ENCODE peak calls at places on chromosomes 3 and 15, in eight cellular contexts. S is stomach, Q is tibial artery, K is lung, F is ovary, W is A549, Z is Peyer's patch, U is body of pancreas. O is an unnamed sample.

GRCh38 chr3:33067484-33067883 is 29.5 kb downstream of the GLB1 start:
- DNase-seq in S (no peak), Q (no peak), K (no peak), F (no peak), W (no peak), Z (no peak), U (no peak), O (no peak)

GRCh38 chr3:123333401-123333800 is 115.5 kb downstream of the ADCY5 start:
- DNase-seq in S (no peak), Q (peak), K (no peak), F (no peak), W (no peak), Z (no peak), U (no peak), O (no peak)

GRCh38 chr3:135891121-135891520 is 74.4 kb upstream of the PPP2R3A start:
- DNase-seq in S (no peak), Q (no peak), K (no peak), F (no peak), W (no peak), Z (no peak), U (no peak), O (no peak)

GRCh38 chr3:9785602-9786001 is 6.7 kb downstream of the TADA3 start:
- DNase-seq in S (no peak), Q (no peak), K (no peak), F (no peak), W (no peak), Z (no peak), U (no peak), O (no peak)

GRCh38 chr3:71066849-71067261 is 516.7 kb downstream of the FOXP1 start:
- DNase-seq in S (no peak), Q (no peak), K (no peak), F (peak), W (no peak), Z (no peak), U (no peak), O (no peak)

GRCh38 chr3:99965077-99965476 is 147.4 kb downstream of the CMSS1 start:
- DNase-seq in S (peak), Q (no peak), K (no peak), F (no peak), W (no peak), Z (no peak), U (peak), O (no peak)

GRCh38 chr15:59371458-59372351 is 966 bp downstream of the MYO1E start:
- DNase-seq in S (peak), Q (peak), K (peak), F (peak), W (no peak), Z (peak), U (peak), O (peak)

GRCh38 chr3:50345586-50345985 is at the start of gene ZMYND10:
- DNase-seq in S (peak), Q (no peak), K (peak), F (peak), W (peak), Z (peak), U (peak), O (peak)

GRCh38 chr3:159175391-159175725 is 373.5 kb downstream of the MFSD1 start:
- DNase-seq in S (no peak), Q (no peak), K (no peak), F (no peak), W (no peak), Z (no peak), U (no peak), O (no peak)

GRCh38 chr15:51647128-51647562 is 24.6 kb upstream of the DMXL2 start:
- DNase-seq in S (peak), Q (peak), K (peak), F (peak), W (no peak), Z (peak), U (no peak), O (no peak)

GRCh38 chr3:132256984-132257383 is 60.2 kb upstream of the ACP3 start:
- DNase-seq in S (peak), Q (no peak), K (no peak), F (peak), W (peak), Z (no peak), U (peak), O (peak)

GRCh38 chr15:71804226-71804625 is 6.1 kb upstream of the NR2E3 start:
- DNase-seq in S (no peak), Q (no peak), K (no peak), F (no peak), W (no peak), Z (no peak), U (no peak), O (no peak)

GRCh38 chr3:64825404-64825803 is 137.6 kb upstream of the ADAMTS9 start:
- DNase-seq in S (no peak), Q (no peak), K (no peak), F (no peak), W (no peak), Z (no peak), U (no peak), O (no peak)

GRCh38 chr3:127387556-127388153 is 99.8 kb upstream of the PRR20G start:
- DNase-seq in S (peak), Q (peak), K (no peak), F (no peak), W (no peak), Z (no peak), U (no peak), O (no peak)

GRCh38 chr15:81921163-81921562 is 124.7 kb downstream of the MEX3B start:
- DNase-seq in S (no peak), Q (no peak), K (no peak), F (no peak), W (no peak), Z (no peak), U (no peak), O (no peak)

GRCh38 chr15:77565516-77565915 is 67.2 kb downstream of the LINGO1 start:
- DNase-seq in S (no peak), Q (no peak), K (no peak), F (no peak), W (no peak), Z (no peak), U (no peak), O (no peak)

GRCh38 chr15:38054488-38054887 is 120.0 kb downstream of the TMCO5A start:
- DNase-seq in S (no peak), Q (no peak), K (no peak), F (no peak), W (no peak), Z (no peak), U (no peak), O (no peak)

GRCh38 chr15:80659375-80659774 is 35.7 kb upstream of the ABHD17C start:
- DNase-seq in S (no peak), Q (no peak), K (no peak), F (no peak), W (no peak), Z (no peak), U (no peak), O (no peak)

GRCh38 chr3:17035033-17035432 is 150.3 kb downstream of the PLCL2 start:
- DNase-seq in S (no peak), Q (no peak), K (no peak), F (no peak), W (no peak), Z (no peak), U (no peak), O (no peak)

GRCh38 chr3:17030438-17030837 is 145.7 kb downstream of the PLCL2 start:
- DNase-seq in S (no peak), Q (no peak), K (no peak), F (no peak), W (no peak), Z (no peak), U (no peak), O (no peak)

GRCh38 chr3:17033516-17034168 is 148.9 kb downstream of the PLCL2 start:
- DNase-seq in S (no peak), Q (no peak), K (no peak), F (no peak), W (no peak), Z (no peak), U (no peak), O (no peak)

GRCh38 chr3:17030956-17031652 is 146.3 kb downstream of the PLCL2 start:
- DNase-seq in S (no peak), Q (no peak), K (no peak), F (no peak), W (no peak), Z (no peak), U (no peak), O (no peak)

DNA sequence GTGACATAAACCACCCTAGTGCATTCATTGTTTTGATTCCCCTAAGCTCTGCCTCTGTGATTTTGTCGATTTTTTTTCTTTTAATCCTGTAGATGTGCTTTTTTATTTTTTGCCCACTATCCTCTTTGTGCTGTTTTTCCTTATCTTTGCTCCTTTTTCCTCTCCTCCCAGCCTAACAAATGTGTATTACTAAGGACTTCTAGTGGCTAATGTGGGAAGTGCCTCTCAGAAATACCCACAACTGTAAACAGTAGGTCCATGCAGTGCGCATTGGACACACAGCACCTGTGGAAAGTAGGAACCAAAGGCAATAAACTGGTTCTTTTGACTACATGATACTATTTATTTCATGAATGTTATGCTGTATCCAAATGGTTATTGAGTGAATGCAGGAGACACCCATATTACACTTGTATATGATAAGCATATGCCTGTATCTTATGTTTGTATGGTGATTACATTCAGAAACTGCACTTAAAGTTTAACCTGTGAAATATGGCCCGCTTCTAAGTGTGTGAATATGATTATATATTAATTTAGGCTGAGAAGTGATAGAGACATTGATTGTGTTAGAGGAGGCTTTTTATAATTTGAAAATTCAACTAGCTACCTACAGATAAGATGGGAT is 147.8 kb downstream of the PLCL2 start:
- DNase-seq in S (no peak), Q (no peak), K (no peak), F (no peak), W (peak), Z (no peak), U (no peak), O (no peak)
- TF ChIP-seq CTCF in S (no peak), Q (peak), K (peak), F (no peak), W (peak), Z (no peak), U (peak), O (peak)

GRCh38 chr15:64804619-64805018 is 20.8 kb downstream of the PIF1 start:
- DNase-seq in S (no peak), Q (no peak), K (no peak), F (no peak), W (no peak), Z (no peak), U (no peak), O (no peak)
- H3K27ac ChIP-seq in S (no peak), Q (no peak), K (peak), F (no peak), W (no peak), Z (no peak), U (no peak), O (no peak)

GRCh38 chr15:49605588-49605987 is 15.0 kb downstream of the FAM227B start:
- DNase-seq in S (no peak), Q (no peak), K (no peak), F (no peak), W (no peak), Z (no peak), U (no peak), O (no peak)

GRCh38 chr15:49610166-49610918 is 10.3 kb downstream of the FAM227B start:
- DNase-seq in S (no peak), Q (no peak), K (no peak), F (no peak), W (no peak), Z (no peak), U (no peak), O (no peak)

GRCh38 chr15:49604625-49605409 is 15.8 kb downstream of the FAM227B start:
- DNase-seq in S (no peak), Q (no peak), K (no peak), F (no peak), W (no peak), Z (no peak), U (no peak), O (no peak)

DNA sequence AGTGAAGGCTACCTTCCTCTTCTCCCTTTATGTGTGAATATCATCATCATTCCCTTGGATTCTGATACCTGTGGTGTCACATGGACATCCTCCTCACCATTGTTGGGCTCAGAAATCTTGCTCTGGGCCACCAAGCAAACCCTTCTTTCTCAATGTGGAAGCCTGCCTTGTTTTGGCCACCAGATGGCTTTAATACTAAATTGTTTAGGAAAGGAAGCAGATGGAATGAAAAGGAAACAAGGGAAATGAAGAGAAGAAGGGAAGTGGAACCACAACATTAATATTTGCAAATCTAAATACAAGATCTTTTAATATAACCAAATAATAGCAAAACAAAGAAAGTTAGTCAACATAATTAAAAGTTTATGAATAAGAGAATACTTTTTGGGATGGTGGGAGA is 14.0 kb downstream of the FAM227B start:
- DNase-seq in S (no peak), Q (no peak), K (no peak), F (no peak), W (no peak), Z (no peak), U (no peak), O (no peak)
- TF ChIP-seq CTCF in S (no peak), Q (no peak), K (no peak), F (no peak), W (no peak), Z (no peak), U (no peak), O (no peak)

GRCh38 chr3:30638685-30639412 is 32.4 kb downstream of the TGFBR2 start:
- DNase-seq in S (no peak), Q (no peak), K (no peak), F (no peak), W (no peak), Z (peak), U (no peak), O (no peak)
- H3K27ac ChIP-seq in S (no peak), Q (no peak), K (peak), F (no peak), W (no peak), Z (peak), U (no peak), O (no peak)

GRCh38 chr3:76724075-76724474 is 315.8 kb upstream of the ROBO2 start:
- DNase-seq in S (no peak), Q (no peak), K (no peak), F (no peak), W (no peak), Z (no peak), U (no peak), O (no peak)
- TF ChIP-seq CTCF in S (no peak), Q (no peak), K (no peak), F (no peak), W (no peak), Z (no peak), U (no peak), O (no peak)

GRCh38 chr15:57505949-57506391 is 85.7 kb upstream of the MYZAP start:
- DNase-seq in S (peak), Q (peak), K (peak), F (no peak), W (peak), Z (peak), U (peak), O (peak)

GRCh38 chr15:57509121-57509520 is 82.6 kb upstream of the MYZAP start:
- DNase-seq in S (no peak), Q (no peak), K (no peak), F (no peak), W (no peak), Z (no peak), U (no peak), O (no peak)

GRCh38 chr15:57505056-57505713 is 86.5 kb upstream of the MYZAP start:
- DNase-seq in S (peak), Q (no peak), K (no peak), F (no peak), W (peak), Z (no peak), U (peak), O (no peak)

GRCh38 chr15:57506422-57506821 is 85.3 kb upstream of the MYZAP start:
- DNase-seq in S (no peak), Q (no peak), K (no peak), F (no peak), W (peak), Z (no peak), U (peak), O (no peak)

DNA sequence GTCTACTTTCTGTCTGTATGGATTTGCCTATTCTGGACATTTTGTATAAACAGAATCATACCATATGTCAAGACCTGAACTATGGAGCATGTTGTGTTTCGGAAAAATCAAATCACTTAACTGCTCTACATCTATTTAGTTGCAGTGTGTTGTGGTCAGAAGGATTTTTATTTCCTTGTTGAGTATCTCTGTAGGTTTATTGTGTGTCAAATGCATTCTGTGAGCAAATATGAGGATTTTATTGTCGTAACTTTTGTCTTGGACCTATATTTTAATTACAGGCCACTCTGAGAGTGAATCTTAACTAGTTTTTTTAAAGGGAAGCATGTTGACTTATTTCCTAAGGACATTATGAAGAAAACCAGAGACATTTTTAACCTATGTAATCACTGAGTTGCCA is 84.6 kb upstream of the MYZAP start:
- DNase-seq in S (no peak), Q (no peak), K (no peak), F (no peak), W (no peak), Z (no peak), U (no peak), O (no peak)
- H3K27ac ChIP-seq in S (peak), Q (no peak), K (no peak), F (no peak), W (no peak), Z (no peak), U (peak), O (peak)

GRCh38 chr3:84959470-84960380 is 936 bp downstream of the CADM2 start:
- DNase-seq in S (no peak), Q (no peak), K (no peak), F (no peak), W (no peak), Z (no peak), U (no peak), O (no peak)

GRCh38 chr3:84961492-84962255 is 2.9 kb downstream of the CADM2 start:
- DNase-seq in S (no peak), Q (no peak), K (no peak), F (no peak), W (no peak), Z (no peak), U (no peak), O (no peak)

GRCh38 chr3:84960581-84960980 is 1.8 kb downstream of the CADM2 start:
- DNase-seq in S (no peak), Q (no peak), K (no peak), F (no peak), W (no peak), Z (no peak), U (no peak), O (no peak)

GRCh38 chr3:84960994-84961393 is 2.2 kb downstream of the CADM2 start:
- DNase-seq in S (no peak), Q (no peak), K (no peak), F (no peak), W (no peak), Z (no peak), U (no peak), O (no peak)

GRCh38 chr3:84958495-84959469 is at the start of gene CADM2:
- DNase-seq in S (peak), Q (peak), K (peak), F (peak), W (peak), Z (peak), U (peak), O (peak)
- TF ChIP-seq CTCF in S (no peak), Q (no peak), K (no peak), F (no peak), W (no peak), Z (no peak), U (no peak), O (peak)

GRCh38 chr3:97952280-97952679 is 20.0 kb downstream of the RIOX2 start:
- DNase-seq in S (peak), Q (no peak), K (peak), F (peak), W (no peak), Z (peak), U (no peak), O (no peak)

GRCh38 chr3:97950360-97950759 is 21.9 kb downstream of the RIOX2 start:
- DNase-seq in S (no peak), Q (no peak), K (no peak), F (no peak), W (no peak), Z (no peak), U (no peak), O (no peak)

GRCh38 chr3:97949743-97950142 is 22.5 kb downstream of the RIOX2 start:
- DNase-seq in S (no peak), Q (no peak), K (no peak), F (no peak), W (no peak), Z (no peak), U (no peak), O (no peak)

GRCh38 chr3:97954193-97954827 is 17.9 kb downstream of the RIOX2 start:
- DNase-seq in S (no peak), Q (no peak), K (no peak), F (no peak), W (no peak), Z (no peak), U (no peak), O (no peak)

DNA sequence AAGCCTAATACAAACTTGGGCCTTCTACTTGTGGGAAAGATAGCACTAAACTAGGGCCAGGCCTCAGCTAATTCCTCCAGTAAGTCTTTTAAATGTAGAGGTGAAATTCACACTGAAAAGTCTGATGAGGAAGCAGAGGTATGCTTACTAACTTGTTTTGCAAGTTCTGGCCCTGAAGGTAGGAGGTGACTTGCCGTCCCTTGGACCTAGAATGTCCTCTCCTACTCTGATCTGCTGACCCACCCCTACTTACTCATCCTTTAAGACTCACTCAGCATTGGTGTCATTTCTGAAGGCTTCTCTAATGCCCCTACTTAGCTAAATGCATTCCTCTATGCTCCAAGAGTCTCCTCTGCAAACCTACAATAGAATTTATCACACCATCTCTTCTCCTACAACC is 19.4 kb downstream of the RIOX2 start:
- DNase-seq in S (no peak), Q (no peak), K (no peak), F (no peak), W (no peak), Z (no peak), U (no peak), O (no peak)
- H3K27ac ChIP-seq in S (no peak), Q (no peak), K (no peak), F (no peak), W (no peak), Z (peak), U (no peak), O (no peak)

DNA sequence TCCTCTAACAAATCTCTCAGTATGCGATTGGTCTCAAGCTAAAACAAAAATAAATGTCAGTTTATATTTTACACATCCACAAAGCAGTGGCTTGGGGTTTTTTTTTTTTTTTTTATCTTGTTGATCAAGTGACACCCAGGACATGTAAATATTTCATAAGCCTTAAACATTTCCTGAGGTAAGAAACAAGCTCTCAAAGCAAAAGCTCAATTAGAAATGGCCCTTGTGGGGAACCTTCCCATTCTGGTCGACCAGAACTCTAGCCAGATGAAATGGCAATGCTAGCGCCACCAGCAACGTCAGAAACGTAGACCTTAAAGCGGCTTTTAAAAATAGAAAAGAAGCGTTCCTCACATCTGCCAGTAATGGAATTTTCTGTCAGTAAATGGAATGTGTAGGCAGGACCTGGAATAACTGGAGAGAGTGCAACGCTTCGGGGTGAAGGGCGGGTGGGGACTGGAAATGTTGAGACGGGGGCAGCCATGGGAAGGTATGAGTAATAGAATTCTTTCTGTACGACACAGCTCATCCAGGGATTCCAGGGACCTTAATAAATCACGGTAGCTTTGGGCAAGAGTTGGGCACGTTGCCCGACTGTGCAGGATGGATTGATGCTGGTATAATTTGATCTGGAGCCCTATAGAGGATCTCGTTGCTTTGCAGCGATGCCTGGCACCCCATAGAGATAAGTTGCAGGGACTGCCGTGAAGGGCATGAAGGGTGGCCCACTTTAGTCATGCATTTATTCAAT is 44.4 kb downstream of the BTD start:
- DNase-seq in S (no peak), Q (no peak), K (no peak), F (peak), W (peak), Z (no peak), U (no peak), O (no peak)
- TF ChIP-seq CTCF in S (no peak), Q (no peak), K (no peak), F (no peak), W (no peak), Z (no peak), U (no peak), O (no peak)